ENCODE peak calls at places on chromosomes 13 and 19, in nine cellular contexts. T is kidney tubule cell; F is COR-L47; M is stimulated activated CD4-positive, alpha-beta T cell treated with anti-CD3 and anti-CD28 coated beads, Interleukin-2, amount 100 ng/mL, for 48 hours; G is Calu3; U is stimulated activated CD8-positive, alpha-beta memory T cell treated with anti-CD3 and anti-CD28 coated beads, Interleukin-12 subunit alpha, Interleukin-12 subunit beta, amount 100 ng/mL, for 4 hours; L is T-helper 1 cell; D is Right ventricle myocardium superior; K is activated CD8-positive, alpha-beta memory T cell treated with anti-CD3 and anti-CD28 coated beads for 1 hour. O is an unnamed sample.

GRCh38 chr13:98482476-98483444 is 94.1 kb downstream of the STK24 start:
- DNase-seq in G (no peak), F (no peak), M (no peak), T (peak), D (peak), L (no peak), U (no peak), K (no peak), O (no peak)

GRCh38 chr13:20126460-20127262 is 34.2 kb downstream of the GJA3 start:
- DNase-seq in T (no peak), G (no peak), M (no peak), D (no peak), F (no peak), L (no peak), K (no peak), U (no peak), O (no peak)

GRCh38 chr13:109211616-109212015 is 574.8 kb downstream of the IRS2 start:
- DNase-seq in G (peak), T (peak), M (no peak), U (no peak), L (no peak), D (no peak), F (no peak), K (no peak), O (no peak)

GRCh38 chr19:34274827-34275625 is 20.7 kb downstream of the GARRE1 start:
- DNase-seq in U (no peak), T (peak), K (no peak), D (no peak), G (no peak), L (no peak), M (no peak), F (no peak), O (no peak)

GRCh38 chr19:29833614-29834261 is 21.9 kb downstream of the CCNE1 start:
- DNase-seq in F (no peak), T (no peak), L (no peak), K (no peak), M (no peak), G (no peak), U (no peak), D (no peak), O (no peak)

GRCh38 chr13:65965496-65965895 is 1264.6 kb downstream of the PCDH9 start:
- DNase-seq in L (no peak), F (no peak), D (no peak), K (no peak), M (no peak), G (no peak), U (no peak), T (no peak), O (no peak)

GRCh38 chr19:18735324-18735723 is 51.8 kb downstream of the CRTC1 start:
- DNase-seq in G (no peak), F (no peak), U (no peak), D (no peak), K (no peak), L (no peak), T (no peak), M (no peak), O (no peak)

GRCh38 chr13:111114362-111115050 is 604 bp upstream of the ARHGEF7 start:
- DNase-seq in D (peak), F (peak), L (no peak), T (peak), K (no peak), M (no peak), U (no peak), G (no peak), O (peak)

GRCh38 chr13:98918771-98919170 is 59.1 kb downstream of the DOCK9 start:
- DNase-seq in F (no peak), K (no peak), T (no peak), D (no peak), M (no peak), U (no peak), G (no peak), L (no peak), O (no peak)

GRCh38 chr13:27928353-27928804 is 8.6 kb downstream of the PDX1 start:
- DNase-seq in G (no peak), D (no peak), M (no peak), L (no peak), F (no peak), T (no peak), K (no peak), U (no peak), O (no peak)

GRCh38 chr13:109737606-109738005 is 48.8 kb downstream of the IRS2 start:
- DNase-seq in U (no peak), T (peak), L (no peak), D (no peak), F (no peak), K (no peak), G (no peak), M (no peak), O (no peak)

GRCh38 chr13:69793803-69794453 is 313.7 kb upstream of the ATXN8OS start:
- DNase-seq in G (no peak), L (no peak), F (no peak), K (no peak), U (no peak), T (no peak), M (no peak), D (no peak), O (no peak)

GRCh38 chr19:46392252-46392801 is 21.0 kb downstream of the CCDC8 start:
- DNase-seq in D (no peak), U (no peak), F (no peak), T (no peak), G (no peak), L (no peak), K (no peak), M (no peak), O (no peak)

GRCh38 chr19:10112037-10112751 is 701 bp downstream of the P2RY11 start:
- DNase-seq in U (peak), T (peak), D (no peak), K (no peak), F (no peak), L (peak), G (no peak), M (peak), O (peak)

GRCh38 chr19:33252971-33253370 is 27.3 kb upstream of the SLC7A10 start:
- DNase-seq in M (no peak), U (no peak), T (no peak), F (no peak), K (no peak), G (no peak), L (no peak), D (peak), O (no peak)

GRCh38 chr13:54261856-54262255 is 1233.2 kb downstream of the OLFM4 start:
- DNase-seq in M (no peak), L (no peak), G (no peak), U (no peak), K (no peak), F (no peak), D (no peak), T (no peak), O (no peak)

GRCh38 chr13:108980237-108980636 is 350.8 kb downstream of the MYO16 start:
- DNase-seq in K (no peak), F (no peak), M (no peak), G (no peak), D (no peak), U (no peak), L (no peak), T (no peak), O (no peak)

GRCh38 chr13:20721454-20722357 is 18.2 kb downstream of the IL17D start:
- DNase-seq in T (peak), U (no peak), F (peak), M (no peak), K (no peak), L (no peak), G (peak), D (peak), O (no peak)

GRCh38 chr13:44048326-44048725 is 168.6 kb downstream of the LACC1 start:
- DNase-seq in T (peak), U (no peak), K (no peak), F (no peak), L (no peak), M (no peak), G (no peak), D (no peak), O (no peak)

GRCh38 chr19:45955905-45956608 is 17.6 kb downstream of the NOVA2 start:
- DNase-seq in K (no peak), F (no peak), L (no peak), G (peak), D (peak), U (no peak), T (peak), M (no peak), O (no peak)

GRCh38 chr13:71861769-71862168 is 5.2 kb downstream of the DACH1 start:
- DNase-seq in L (no peak), K (no peak), U (no peak), D (no peak), F (no peak), M (no peak), T (no peak), G (no peak), O (no peak)

GRCh38 chr13:83333614-83334388 is 548.5 kb downstream of the SLITRK1 start:
- DNase-seq in G (no peak), F (no peak), M (no peak), L (no peak), K (no peak), T (no peak), D (no peak), U (no peak), O (no peak)

GRCh38 chr13:98792321-98792720 is 39.8 kb upstream of the SLC15A1 start:
- DNase-seq in F (no peak), K (no peak), D (no peak), T (no peak), U (no peak), M (no peak), L (no peak), G (no peak), O (no peak)

GRCh38 chr13:43303040-43303729 is 279.8 kb downstream of the DNAJC15 start:
- DNase-seq in D (peak), L (no peak), K (no peak), M (no peak), G (peak), U (no peak), T (peak), F (peak), O (no peak)

GRCh38 chr13:37602743-37603381 is 4.3 kb upstream of the POSTN start:
- DNase-seq in U (no peak), T (peak), G (no peak), L (no peak), K (no peak), D (no peak), F (no peak), M (no peak), O (no peak)

GRCh38 chr13:98214008-98214643 is 37.1 kb upstream of the RNF113B start:
- DNase-seq in K (no peak), G (no peak), T (peak), U (no peak), D (no peak), L (no peak), F (no peak), M (no peak), O (no peak)

GRCh38 chr19:48123907-48124675 is 13.5 kb upstream of the PLA2G4C start:
- DNase-seq in G (peak), U (no peak), K (no peak), L (no peak), F (peak), T (peak), M (peak), D (no peak), O (no peak)

GRCh38 chr19:798415-799075 is 1.3 kb downstream of the PTBP1 start:
- DNase-seq in D (no peak), L (no peak), U (no peak), T (peak), G (no peak), K (no peak), F (no peak), M (no peak), O (no peak)

GRCh38 chr13:28528848-28529247 is 33.9 kb upstream of the FLT1 start:
- DNase-seq in M (no peak), U (no peak), L (no peak), D (no peak), T (peak), K (no peak), G (no peak), F (no peak), O (no peak)

GRCh38 chr13:33918199-33918932 is 100.4 kb downstream of the RFC3 start:
- DNase-seq in M (no peak), U (no peak), K (no peak), L (no peak), T (peak), G (no peak), F (no peak), D (no peak), O (no peak)

GRCh38 chr13:67763984-67764383 is 533.8 kb upstream of the PCDH9 start:
- DNase-seq in T (no peak), M (no peak), L (no peak), K (no peak), U (no peak), F (no peak), D (no peak), G (no peak), O (no peak)

GRCh38 chr19:3474015-3474414 is 6.3 kb downstream of the SMIM24 start:
- DNase-seq in D (no peak), L (no peak), U (no peak), K (no peak), G (no peak), F (no peak), T (no peak), M (no peak), O (no peak)

GRCh38 chr19:48770734-48771472 is 15.6 kb downstream of the FGF21 start:
- DNase-seq in K (no peak), U (no peak), L (no peak), M (no peak), F (no peak), T (no peak), G (no peak), D (no peak), O (no peak)

GRCh38 chr13:95438297-95438696 is 114.2 kb upstream of the CLDN10 start:
- DNase-seq in M (no peak), F (no peak), K (no peak), G (no peak), U (no peak), T (no peak), D (no peak), L (no peak), O (no peak)

GRCh38 chr19:55050749-55051532 is 12.0 kb downstream of the RDH13 start:
- DNase-seq in M (no peak), T (no peak), K (no peak), D (no peak), L (no peak), G (no peak), U (no peak), F (no peak), O (no peak)

GRCh38 chr13:40660270-40660669 is 6.2 kb downstream of the FOXO1 start:
- DNase-seq in K (no peak), U (no peak), T (no peak), L (no peak), G (no peak), F (no peak), D (no peak), M (no peak), O (no peak)

GRCh38 chr13:40549500-40550094 is 116.8 kb downstream of the FOXO1 start:
- DNase-seq in U (no peak), D (no peak), M (no peak), L (no peak), F (no peak), T (no peak), G (no peak), K (no peak), O (no peak)

GRCh38 chr13:88979465-88980180 is 1308.5 kb downstream of the SLITRK5 start:
- DNase-seq in K (no peak), U (no peak), F (peak), D (peak), T (no peak), G (no peak), M (no peak), L (no peak), O (no peak)

GRCh38 chr13:113623491-113624234 is 34.3 kb downstream of the ATP4B start:
- DNase-seq in G (no peak), U (no peak), T (no peak), D (no peak), M (no peak), F (no peak), K (no peak), L (no peak), O (no peak)